ENCODE peak calls at places on chromosomes 13 and 19, in five cellular contexts. P is H1, F is SK-N-SH, R is GM12878, G is HepG2. L is an unnamed sample.

GRCh38 chr19:2251577-2252480 is 2.7 kb downstream of the AMH start:
- DNase-seq in P (no peak), F (peak), R (no peak), G (no peak), L (no peak)

GRCh38 chr19:17300992-17301585 is 2.1 kb downstream of the ABHD8 start:
- DNase-seq in P (no peak), F (no peak), R (no peak), G (no peak), L (no peak)

GRCh38 chr19:13164370-13165090 is 14.3 kb downstream of the IER2 start:
- DNase-seq in P (peak), F (peak), R (no peak), G (peak), L (no peak)

GRCh38 chr13:21079761-21080730 is 18.7 kb upstream of the LATS2 start:
- DNase-seq in P (no peak), F (no peak), R (no peak), G (peak), L (no peak)

GRCh38 chr13:66951426-66951825 is 278.7 kb downstream of the PCDH9 start:
- DNase-seq in P (no peak), F (no peak), R (no peak), G (no peak), L (no peak)

GRCh38 chr19:1389033-1389940 is 5.6 kb downstream of the NDUFS7 start:
- DNase-seq in P (no peak), F (no peak), R (no peak), G (no peak), L (no peak)

GRCh38 chr13:113837554-113838355 is 26.1 kb downstream of the GAS6 start:
- DNase-seq in P (no peak), F (peak), R (no peak), G (peak), L (peak)

GRCh38 chr13:40666905-40667621 is 622 bp upstream of the FOXO1 start:
- DNase-seq in P (no peak), F (peak), R (no peak), G (peak), L (peak)

GRCh38 chr19:53595510-53595867 is 36.3 kb upstream of the DPRX start:
- DNase-seq in P (no peak), F (no peak), R (no peak), G (no peak), L (no peak)

GRCh38 chr19:31054430-31054829 is 294.8 kb downstream of the TSHZ3 start:
- DNase-seq in P (peak), F (peak), R (no peak), G (no peak), L (peak)

GRCh38 chr19:38362076-38362945 is 12.1 kb upstream of the PSMD8 start:
- DNase-seq in P (peak), F (peak), R (no peak), G (peak), L (peak)

GRCh38 chr19:29517412-29517811 is 8.4 kb upstream of the VSTM2B start:
- DNase-seq in P (no peak), F (no peak), R (no peak), G (no peak), L (no peak)

GRCh38 chr13:33659894-33660293 is 158.1 kb upstream of the RFC3 start:
- DNase-seq in P (no peak), F (no peak), R (no peak), G (no peak), L (no peak)

GRCh38 chr13:111288276-111288675 is 32.2 kb upstream of the TEX29 start:
- DNase-seq in P (no peak), F (no peak), R (no peak), G (no peak), L (no peak)

GRCh38 chr19:44753932-44754742 is 5.6 kb downstream of the BCL3 start:
- DNase-seq in P (no peak), F (peak), R (no peak), G (no peak), L (peak)

GRCh38 chr19:14091885-14092462 is 1.4 kb upstream of the SAMD1 start:
- DNase-seq in P (no peak), F (no peak), R (no peak), G (no peak), L (peak)

GRCh38 chr19:858868-859843 is at the start of gene CFD:
- DNase-seq in P (no peak), F (peak), R (no peak), G (no peak), L (peak)

GRCh38 chr19:14070268-14071050 is 2.1 kb upstream of the MISP3 start:
- DNase-seq in P (no peak), F (no peak), R (no peak), G (no peak), L (no peak)

GRCh38 chr19:13104848-13105646 is 2.4 kb upstream of the LYL1 start:
- DNase-seq in P (no peak), F (no peak), R (no peak), G (no peak), L (no peak)

GRCh38 chr19:49217382-49217781 is 59.8 kb downstream of the TRPM4 start:
- DNase-seq in P (no peak), F (no peak), R (no peak), G (no peak), L (no peak)

GRCh38 chr19:55305491-55305890 is 19.6 kb downstream of the TMEM150B start:
- DNase-seq in P (no peak), F (peak), R (no peak), G (no peak), L (peak)

GRCh38 chr13:48798180-48798579 is 144.5 kb downstream of the CYSLTR2 start:
- DNase-seq in P (no peak), F (no peak), R (no peak), G (no peak), L (no peak)

GRCh38 chr19:18895038-18895827 is 725 bp downstream of the CERS1 start:
- DNase-seq in P (no peak), F (peak), R (no peak), G (peak), L (peak)

GRCh38 chr19:35089554-35089953 is 26.1 kb upstream of the FXYD3 start:
- DNase-seq in P (no peak), F (no peak), R (no peak), G (no peak), L (no peak)

GRCh38 chr19:18875726-18876125 is 20.2 kb downstream of the CERS1 start:
- DNase-seq in P (no peak), F (no peak), R (no peak), G (no peak), L (no peak)

GRCh38 chr13:32309812-32310706 is 5.1 kb downstream of the ZAR1L start:
- DNase-seq in P (no peak), F (peak), R (no peak), G (peak), L (peak)

GRCh38 chr13:98978280-98978679 is 416 bp upstream of the DOCK9 start:
- DNase-seq in P (no peak), F (no peak), R (no peak), G (no peak), L (no peak)

GRCh38 chr13:104650426-104650825 is 1584.2 kb upstream of the SLC10A2 start:
- DNase-seq in P (no peak), F (no peak), R (no peak), G (no peak), L (no peak)

GRCh38 chr13:97276862-97277269 is 54.7 kb downstream of the MBNL2 start:
- DNase-seq in P (no peak), F (no peak), R (no peak), G (no peak), L (no peak)

GRCh38 chr19:23437901-23438300 is 42.6 kb upstream of the ZNF91 start:
- DNase-seq in P (no peak), F (no peak), R (no peak), G (no peak), L (no peak)

GRCh38 chr19:38596057-38596981 is 21.4 kb downstream of the MAP4K1 start:
- DNase-seq in P (peak), F (peak), R (no peak), G (peak), L (peak)

GRCh38 chr13:109651854-109652253 is 134.5 kb downstream of the IRS2 start:
- DNase-seq in P (no peak), F (no peak), R (no peak), G (no peak), L (no peak)

GRCh38 chr13:39942901-39943273 is 287.4 kb downstream of the COG6 start:
- DNase-seq in P (peak), F (peak), R (peak), G (peak), L (peak)

GRCh38 chr19:12938536-12939291 is at the start of gene CALR:
- DNase-seq in P (no peak), F (no peak), R (no peak), G (no peak), L (no peak)

GRCh38 chr13:51683537-51684050 is 99.3 kb downstream of the WDFY2 start:
- DNase-seq in P (no peak), F (no peak), R (no peak), G (no peak), L (no peak)

GRCh38 chr13:51687928-51688714 is 103.9 kb downstream of the WDFY2 start:
- DNase-seq in P (no peak), F (peak), R (no peak), G (peak), L (no peak)

GRCh38 chr13:51689597-51689996 is 105.3 kb downstream of the WDFY2 start:
- DNase-seq in P (no peak), F (no peak), R (no peak), G (peak), L (no peak)

GRCh38 chr13:51684076-51684475 is 99.8 kb downstream of the WDFY2 start:
- DNase-seq in P (no peak), F (no peak), R (no peak), G (no peak), L (no peak)

GRCh38 chr13:51688937-51689336 is 104.7 kb downstream of the WDFY2 start:
- DNase-seq in P (no peak), F (no peak), R (no peak), G (no peak), L (no peak)
- TF ChIP-seq YY1 in P (no peak), F (no peak), R (no peak), G (no peak), L (no peak)

DNA sequence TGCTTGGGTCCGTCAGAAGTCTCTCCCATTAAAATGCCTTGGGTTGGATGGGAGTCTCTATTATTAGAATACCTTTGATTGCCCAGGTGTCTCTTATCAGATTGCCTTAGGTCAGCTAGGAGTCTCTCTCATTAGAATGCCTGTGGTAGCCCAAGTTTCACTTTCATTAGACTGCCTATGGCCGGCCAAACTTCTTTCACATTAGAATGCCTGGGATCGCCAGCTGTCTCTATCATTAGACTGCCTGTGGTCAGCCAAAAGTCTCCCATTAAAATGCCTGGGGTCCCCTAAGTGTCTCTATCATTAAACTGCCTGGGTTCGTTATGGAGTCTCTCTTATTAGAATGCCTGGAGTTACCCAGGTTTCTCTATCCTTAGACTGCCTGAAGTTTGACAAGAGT is 1476.7 kb downstream of the UQCRFS1 start:
- DNase-seq in P (no peak), F (no peak), R (no peak), G (no peak), L (no peak)
- TF ChIP-seq YY1 in P (no peak), F (no peak), R (no peak), G (no peak), L (no peak)

GRCh38 chr13:52156724-52157251 is 2.6 kb downstream of the NEK3 start:
- DNase-seq in P (no peak), F (no peak), R (no peak), G (no peak), L (no peak)
- TF ChIP-seq YY1 in P (no peak), F (no peak), R (no peak), G (no peak), L (no peak)

GRCh38 chr13:46374710-46375109 is 12.3 kb downstream of the RUBCNL start:
- DNase-seq in P (no peak), F (no peak), R (no peak), G (no peak), L (no peak)
- TF ChIP-seq YY1 in P (no peak), F (no peak), R (no peak), G (no peak), L (no peak)

GRCh38 chr13:23273498-23273897 is 92.7 kb downstream of the SGCG start:
- DNase-seq in P (no peak), F (no peak), R (no peak), G (no peak), L (no peak)

GRCh38 chr13:23279321-23279720 is 98.5 kb downstream of the SGCG start:
- DNase-seq in P (no peak), F (no peak), R (no peak), G (no peak), L (no peak)
- TF ChIP-seq YY1 in P (no peak), F (no peak), R (no peak), G (no peak), L (no peak)

GRCh38 chr13:112374271-112374670 is 1.9 kb upstream of the SPACA7 start:
- DNase-seq in P (no peak), F (no peak), R (no peak), G (no peak), L (no peak)
- TF ChIP-seq YY1 in P (no peak), F (no peak), R (no peak), G (no peak), L (no peak)